ENCODE peak calls at places on chromosomes 2 and 18, in six cellular contexts. K is breast epithelium; F is stimulated activated CD8-positive, alpha-beta memory T cell treated with anti-CD3 and anti-CD28 coated beads, Interleukin-15, amount 100 ng/mL, for 24 hours; C is aorta; X is sigmoid colon; R is frontal cortex. P is an unnamed sample.

GRCh38 chr2:33529771-33530481 is 53.5 kb downstream of the RASGRP3 start:
- DNase-seq in K (no peak), F (no peak), C (no peak), X (no peak), R (no peak), P (no peak)

GRCh38 chr2:175837046-175837445 is 165.0 kb downstream of the LNPK start:
- DNase-seq in K (no peak), F (no peak), C (no peak), X (no peak), R (no peak), P (no peak)

GRCh38 chr2:158043181-158043948 is 58.3 kb upstream of the UPP2 start:
- DNase-seq in K (no peak), F (no peak), C (no peak), X (no peak), R (no peak), P (no peak)

GRCh38 chr2:196131949-196132925 is 39.1 kb downstream of the STK17B start:
- DNase-seq in K (no peak), F (no peak), C (no peak), X (no peak), R (no peak), P (no peak)

GRCh38 chr18:39825485-39825884 is 2129.5 kb upstream of the PIK3C3 start:
- DNase-seq in K (no peak), F (no peak), C (no peak), X (no peak), R (no peak), P (no peak)

GRCh38 chr18:21672868-21673267 is 31.7 kb downstream of the ABHD3 start:
- DNase-seq in K (peak; percentile 54), F (no peak), C (no peak), X (no peak), R (no peak), P (peak; percentile 21)

GRCh38 chr2:231069379-231070054 is 12.8 kb downstream of the PSMD1 start:
- DNase-seq in K (no peak), F (no peak), C (no peak), X (no peak), R (no peak), P (no peak)

GRCh38 chr2:120949957-120950590 is 214.4 kb downstream of the GLI2 start:
- DNase-seq in K (no peak), F (no peak), C (no peak), X (no peak), R (no peak), P (no peak)

GRCh38 chr2:121902171-121902591 is 146.7 kb downstream of the TSN start:
- DNase-seq in K (no peak), F (no peak), C (peak; percentile 72), X (no peak), R (no peak), P (no peak)

GRCh38 chr2:121664086-121664485 is 14.8 kb upstream of the CLASP1 start:
- DNase-seq in K (no peak), F (no peak), C (no peak), X (no peak), R (no peak), P (no peak)

GRCh38 chr2:227788556-227788955 is 25.1 kb upstream of the CCL20 start:
- DNase-seq in K (no peak), F (no peak), C (no peak), X (no peak), R (no peak), P (no peak)

GRCh38 chr18:49094979-49095632 is 144.3 kb upstream of the SMAD7 start:
- DNase-seq in K (no peak), F (no peak), C (no peak), X (no peak), R (no peak), P (no peak)

GRCh38 chr18:49844903-49845302 is 31.6 kb upstream of the ACAA2 start:
- DNase-seq in K (no peak), F (no peak), C (peak; percentile 9), X (no peak), R (no peak), P (no peak)